ENCODE peak calls at places on chromosomes 11 and 22, in five cellular contexts. K is astrocyte of the spinal cord, F is neural progenitor cell, B is PC-9, T is heart right ventricle. Z is an unnamed sample.

GRCh38 chr11:36155770-36156485 is 133.3 kb downstream of the COMMD9 start:
- DNase-seq in K (peak; percentile 42), F (no peak), B (no peak), T (no peak), Z (no peak)

GRCh38 chr11:113148652-113149051 is 165.7 kb upstream of the TTC12 start:
- DNase-seq in K (no peak), F (no peak), B (no peak), T (no peak), Z (no peak)

GRCh38 chr11:69524291-69524882 is 42.9 kb downstream of the LINC01488 start:
- DNase-seq in K (peak; percentile 25), F (no peak), B (no peak), T (no peak), Z (peak; percentile 93)

GRCh38 chr22:45225732-45226560 is 14.7 kb downstream of the KIAA0930 start:
- DNase-seq in K (no peak), F (no peak), B (no peak), T (no peak), Z (no peak)

GRCh38 chr22:19225560-19225959 is 47.0 kb upstream of the SLC25A1 start:
- DNase-seq in K (no peak), F (no peak), B (no peak), T (no peak), Z (no peak)

GRCh38 chr11:91664521-91664920 is 560.1 kb upstream of the FAT3 start:
- DNase-seq in K (peak; percentile 12), F (peak; percentile 3), B (no peak), T (no peak), Z (peak; percentile 7)

GRCh38 chr11:74739546-74740270 is 8.5 kb upstream of the CHRDL2 start:
- DNase-seq in K (peak; percentile 64), F (peak; percentile 77), B (peak; percentile 66), T (peak; percentile 28), Z (peak; percentile 68)

GRCh38 chr11:92685049-92685448 is 284.4 kb upstream of the MTNR1B start:
- DNase-seq in K (no peak), F (no peak), B (no peak), T (no peak), Z (no peak)

GRCh38 chr11:64844330-64845124 is at the start of gene CDC42BPG:
- DNase-seq in K (peak; percentile 34), F (peak; percentile 82), B (peak; percentile 73), T (no peak), Z (peak; percentile 85)

GRCh38 chr22:18997925-18998315 is 61.8 kb upstream of the PRODH start:
- DNase-seq in K (no peak), F (peak; percentile 38), B (no peak), T (no peak), Z (no peak)

GRCh38 chr11:119405986-119406385 is 17.0 kb downstream of the THY1 start:
- DNase-seq in K (no peak), F (no peak), B (no peak), T (no peak), Z (no peak)

GRCh38 chr11:63804259-63804658 is 9.0 kb upstream of the SPINDOC start:
- DNase-seq in K (no peak), F (no peak), B (peak; percentile 97), T (no peak), Z (no peak)

Z was measured in SW480.